ENCODE peak calls at places on chromosomes 7 and 10, in four cellular contexts. H, P, S and I are unnamed samples.
A peak's percentile ranks its signal among the peaks of the same experiment; 100 is the strongest.

GRCh38 chr7:121519548-121520521 is 123.7 kb upstream of the FAM3C start:
- DNase-seq in P (no peak), S (peak; percentile 39), H (no peak), I (no peak)

GRCh38 chr10:69348824-69349541 is 67.7 kb downstream of the TACR2 start:
- DNase-seq in S (peak; percentile 64), H (no peak), P (peak; percentile 27), I (peak; percentile 75)

GRCh38 chr7:30657131-30657530 is 25.1 kb downstream of the CRHR2 start:
- DNase-seq in S (no peak), H (no peak), P (no peak), I (no peak)

GRCh38 chr7:22256702-22257101 is 100.3 kb downstream of the RAPGEF5 start:
- DNase-seq in H (no peak), S (no peak), P (no peak), I (no peak)

GRCh38 chr10:114635797-114636550 is 22.1 kb downstream of the ABLIM1 start:
- DNase-seq in H (no peak), S (no peak), P (no peak), I (no peak)

GRCh38 chr7:47255441-47255840 is 326.5 kb downstream of the TNS3 start:
- DNase-seq in S (no peak), P (no peak), H (no peak), I (no peak)

GRCh38 chr7:130884437-130885417 is 150.7 kb upstream of the KLF14 start:
- DNase-seq in P (no peak), H (no peak), S (no peak), I (no peak)

GRCh38 chr7:135707570-135707966 is 20.4 kb downstream of the SLC13A4 start:
- DNase-seq in S (no peak), P (no peak), H (no peak), I (no peak)

GRCh38 chr10:107687702-107688101 is 523.2 kb upstream of the SORCS1 start:
- DNase-seq in P (no peak), S (no peak), H (no peak), I (no peak)